ENCODE peak calls at places on chromosomes 4 and X, in nine cellular contexts. One of them, this sample, is unnamed.
A peak's percentile ranks its signal among the peaks of the same experiment; 100 is the strongest.

GRCh38 chrX:143437439-143437838 is 79.8 kb downstream of the SPANXN3 start:
- DNase-seq in stimulated activated CD4-positive, alpha-beta T cell treated with anti-CD3 and anti-CD28 coated beads, TNF-alpha, amount 100 ng/mL, for 48 hours: no peak
- DNase-seq in A549: peak; percentile 0
- DNase-seq in T-cell: no peak
- DNase-seq in midbrain: no peak
- DNase-seq in germinal center: no peak
- DNase-seq in Kasumi-1: peak; percentile 33
- DNase-seq in activated gamma-delta T cell treated with anti-CD3 and anti-CD28 coated beads, Interleukin-2, amount 50 U/mL, for 16 hours: no peak
- DNase-seq in pons: peak; percentile 13
- DNase-seq in this sample: no peak

GRCh38 chrX:140664939-140665338 is 44.6 kb upstream of the LINC00632 start:
- DNase-seq in stimulated activated CD4-positive, alpha-beta T cell treated with anti-CD3 and anti-CD28 coated beads, TNF-alpha, amount 100 ng/mL, for 48 hours: no peak
- DNase-seq in A549: peak; percentile 44
- DNase-seq in T-cell: no peak
- DNase-seq in midbrain: peak; percentile 40
- DNase-seq in germinal center: no peak
- DNase-seq in Kasumi-1: peak; percentile 36
- DNase-seq in activated gamma-delta T cell treated with anti-CD3 and anti-CD28 coated beads, Interleukin-2, amount 50 U/mL, for 16 hours: no peak
- DNase-seq in pons: peak; percentile 60
- DNase-seq in this sample: no peak

GRCh38 chr4:25128671-25129070 is 31.6 kb downstream of the SEPSECS start:
- DNase-seq in stimulated activated CD4-positive, alpha-beta T cell treated with anti-CD3 and anti-CD28 coated beads, TNF-alpha, amount 100 ng/mL, for 48 hours: no peak
- DNase-seq in A549: no peak
- DNase-seq in T-cell: no peak
- DNase-seq in midbrain: no peak
- DNase-seq in germinal center: no peak
- DNase-seq in Kasumi-1: no peak
- DNase-seq in activated gamma-delta T cell treated with anti-CD3 and anti-CD28 coated beads, Interleukin-2, amount 50 U/mL, for 16 hours: no peak
- DNase-seq in pons: no peak
- DNase-seq in this sample: no peak

GRCh38 chr4:89563431-89563830 is 255.8 kb upstream of the GPRIN3 start:
- DNase-seq in stimulated activated CD4-positive, alpha-beta T cell treated with anti-CD3 and anti-CD28 coated beads, TNF-alpha, amount 100 ng/mL, for 48 hours: no peak
- DNase-seq in A549: no peak
- DNase-seq in T-cell: no peak
- DNase-seq in midbrain: no peak
- DNase-seq in germinal center: no peak
- DNase-seq in Kasumi-1: no peak
- DNase-seq in activated gamma-delta T cell treated with anti-CD3 and anti-CD28 coated beads, Interleukin-2, amount 50 U/mL, for 16 hours: no peak
- DNase-seq in pons: no peak
- DNase-seq in this sample: no peak

GRCh38 chr4:1371831-1372165 is 24.8 kb downstream of the UVSSA start:
- DNase-seq in stimulated activated CD4-positive, alpha-beta T cell treated with anti-CD3 and anti-CD28 coated beads, TNF-alpha, amount 100 ng/mL, for 48 hours: no peak
- DNase-seq in A549: no peak
- DNase-seq in T-cell: no peak
- DNase-seq in midbrain: no peak
- DNase-seq in germinal center: no peak
- DNase-seq in Kasumi-1: no peak
- DNase-seq in activated gamma-delta T cell treated with anti-CD3 and anti-CD28 coated beads, Interleukin-2, amount 50 U/mL, for 16 hours: no peak
- DNase-seq in pons: no peak
- DNase-seq in this sample: no peak

GRCh38 chr4:16294455-16294854 is 68.2 kb upstream of the TAPT1 start:
- DNase-seq in stimulated activated CD4-positive, alpha-beta T cell treated with anti-CD3 and anti-CD28 coated beads, TNF-alpha, amount 100 ng/mL, for 48 hours: no peak
- DNase-seq in A549: no peak
- DNase-seq in T-cell: no peak
- DNase-seq in midbrain: no peak
- DNase-seq in germinal center: no peak
- DNase-seq in Kasumi-1: no peak
- DNase-seq in activated gamma-delta T cell treated with anti-CD3 and anti-CD28 coated beads, Interleukin-2, amount 50 U/mL, for 16 hours: no peak
- DNase-seq in pons: no peak
- DNase-seq in this sample: no peak

GRCh38 chr4:99190336-99190735 is 28.7 kb downstream of the ADH6 start:
- DNase-seq in stimulated activated CD4-positive, alpha-beta T cell treated with anti-CD3 and anti-CD28 coated beads, TNF-alpha, amount 100 ng/mL, for 48 hours: no peak
- DNase-seq in A549: no peak
- DNase-seq in T-cell: no peak
- DNase-seq in midbrain: no peak
- DNase-seq in germinal center: no peak
- DNase-seq in Kasumi-1: no peak
- DNase-seq in activated gamma-delta T cell treated with anti-CD3 and anti-CD28 coated beads, Interleukin-2, amount 50 U/mL, for 16 hours: no peak
- DNase-seq in pons: no peak
- DNase-seq in this sample: no peak

GRCh38 chr4:98284640-98285046 is 23.5 kb downstream of the RAP1GDS1 start:
- DNase-seq in stimulated activated CD4-positive, alpha-beta T cell treated with anti-CD3 and anti-CD28 coated beads, TNF-alpha, amount 100 ng/mL, for 48 hours: no peak
- DNase-seq in A549: peak; percentile 0
- DNase-seq in T-cell: no peak
- DNase-seq in midbrain: no peak
- DNase-seq in germinal center: no peak
- DNase-seq in Kasumi-1: no peak
- DNase-seq in activated gamma-delta T cell treated with anti-CD3 and anti-CD28 coated beads, Interleukin-2, amount 50 U/mL, for 16 hours: no peak
- DNase-seq in pons: no peak
- DNase-seq in this sample: no peak

GRCh38 chrX:155334486-155335316 is at the start of gene CLIC2:
- DNase-seq in stimulated activated CD4-positive, alpha-beta T cell treated with anti-CD3 and anti-CD28 coated beads, TNF-alpha, amount 100 ng/mL, for 48 hours: no peak
- DNase-seq in A549: peak; percentile 3
- DNase-seq in T-cell: no peak
- DNase-seq in midbrain: no peak
- DNase-seq in germinal center: no peak
- DNase-seq in Kasumi-1: no peak
- DNase-seq in activated gamma-delta T cell treated with anti-CD3 and anti-CD28 coated beads, Interleukin-2, amount 50 U/mL, for 16 hours: no peak
- DNase-seq in pons: peak; percentile 41
- DNase-seq in this sample: no peak

GRCh38 chr4:181061787-181062186 is 1181.4 kb upstream of the TENM3 start:
- DNase-seq in stimulated activated CD4-positive, alpha-beta T cell treated with anti-CD3 and anti-CD28 coated beads, TNF-alpha, amount 100 ng/mL, for 48 hours: no peak
- DNase-seq in A549: no peak
- DNase-seq in T-cell: no peak
- DNase-seq in midbrain: no peak
- DNase-seq in germinal center: no peak
- DNase-seq in Kasumi-1: no peak
- DNase-seq in activated gamma-delta T cell treated with anti-CD3 and anti-CD28 coated beads, Interleukin-2, amount 50 U/mL, for 16 hours: no peak
- DNase-seq in pons: no peak
- DNase-seq in this sample: no peak

This sample was measured in activated effector memory CD4-positive, alpha-beta T cell treated with anti-CD3 and anti-CD28 coated beads, Interleukin-2, amount 50 U/mL, for 16 hours.